ENCODE peak calls at places on chromosomes 2 and 18, in seven cellular contexts. A, M, T, I, B, L and N are unnamed samples.

GRCh38 chr18:2240311-2240705 is 331.0 kb downstream of the METTL4 start:
- DNase-seq in M (no peak), T (no peak), A (no peak), I (no peak), L (no peak), B (no peak), N (no peak)

GRCh38 chr2:163570391-163570790 is 165.4 kb downstream of the FIGN start:
- DNase-seq in M (no peak), L (no peak), I (no peak), A (no peak), T (no peak), B (no peak), N (no peak)

GRCh38 chr2:177317443-177317842 is 52.9 kb upstream of the NFE2L2 start:
- DNase-seq in T (no peak), I (no peak), B (no peak), L (no peak), A (no peak), M (no peak), N (no peak)

GRCh38 chr18:23982154-23983071 is 32.1 kb upstream of the TTC39C start:
- DNase-seq in B (no peak), M (no peak), A (peak; percentile 33), I (no peak), L (no peak), T (no peak), N (peak; percentile 12)

GRCh38 chr2:48471048-48471474 is 58.9 kb upstream of the STON1 start:
- DNase-seq in M (peak; percentile 60), A (peak; percentile 79), B (peak; percentile 69), T (no peak), I (no peak), L (no peak), N (no peak)

GRCh38 chr18:55078289-55078916 is 119.1 kb upstream of the CCDC68 start:
- DNase-seq in I (no peak), L (no peak), B (no peak), A (peak; percentile 35), T (no peak), M (no peak), N (no peak)

GRCh38 chr2:58633576-58634365 is 392.6 kb upstream of the FANCL start:
- DNase-seq in T (no peak), A (peak; percentile 50), L (no peak), I (no peak), M (no peak), B (peak; percentile 14), N (no peak)

GRCh38 chr2:218956039-218956438 is 3.4 kb upstream of the CDK5R2 start:
- DNase-seq in I (no peak), T (no peak), M (no peak), B (no peak), L (no peak), A (no peak), N (no peak)

GRCh38 chr2:8230466-8230865 is 451.4 kb upstream of the ID2 start:
- DNase-seq in I (no peak), B (no peak), A (no peak), T (no peak), L (no peak), M (no peak), N (no peak)

GRCh38 chr2:239386872-239387445 is 13.9 kb downstream of the HDAC4 start:
- DNase-seq in T (no peak), B (no peak), L (no peak), M (no peak), I (no peak), A (no peak), N (no peak)

DNA sequence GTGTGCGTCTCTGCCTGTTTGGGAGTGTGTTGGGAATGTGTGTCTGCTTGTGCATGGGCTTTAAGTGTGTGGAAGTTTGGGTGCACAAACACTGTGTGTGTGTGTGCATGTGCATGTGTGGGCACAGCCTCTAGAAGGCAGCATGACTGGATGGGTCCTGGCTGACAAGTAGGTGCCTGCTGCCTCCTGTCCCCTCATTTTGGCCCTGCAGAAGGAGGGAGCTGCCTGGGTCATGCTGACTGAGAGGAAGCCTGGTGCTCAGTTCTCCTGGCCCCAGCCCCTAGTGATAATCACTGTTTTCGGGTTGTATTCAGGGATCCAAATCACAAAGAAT is 34.1 kb downstream of the GLI2 start:
- DNase-seq in L (no peak), I (no peak), M (no peak), A (no peak), B (no peak), T (no peak), N (no peak)
- TF ChIP-seq POLR2A in L (no peak), I (no peak), M (no peak), A (no peak), B (no peak), T (no peak), N (no peak)

GRCh38 chr2:55140316-55141219 is 90.3 kb upstream of the RTN4 start:
- DNase-seq in I (no peak), L (no peak), A (no peak), B (no peak), T (no peak), M (peak; percentile 97), N (no peak)
- TF ChIP-seq POLR2A in I (no peak), L (no peak), A (no peak), B (no peak), T (no peak), M (peak; percentile 54), N (no peak)

DNA sequence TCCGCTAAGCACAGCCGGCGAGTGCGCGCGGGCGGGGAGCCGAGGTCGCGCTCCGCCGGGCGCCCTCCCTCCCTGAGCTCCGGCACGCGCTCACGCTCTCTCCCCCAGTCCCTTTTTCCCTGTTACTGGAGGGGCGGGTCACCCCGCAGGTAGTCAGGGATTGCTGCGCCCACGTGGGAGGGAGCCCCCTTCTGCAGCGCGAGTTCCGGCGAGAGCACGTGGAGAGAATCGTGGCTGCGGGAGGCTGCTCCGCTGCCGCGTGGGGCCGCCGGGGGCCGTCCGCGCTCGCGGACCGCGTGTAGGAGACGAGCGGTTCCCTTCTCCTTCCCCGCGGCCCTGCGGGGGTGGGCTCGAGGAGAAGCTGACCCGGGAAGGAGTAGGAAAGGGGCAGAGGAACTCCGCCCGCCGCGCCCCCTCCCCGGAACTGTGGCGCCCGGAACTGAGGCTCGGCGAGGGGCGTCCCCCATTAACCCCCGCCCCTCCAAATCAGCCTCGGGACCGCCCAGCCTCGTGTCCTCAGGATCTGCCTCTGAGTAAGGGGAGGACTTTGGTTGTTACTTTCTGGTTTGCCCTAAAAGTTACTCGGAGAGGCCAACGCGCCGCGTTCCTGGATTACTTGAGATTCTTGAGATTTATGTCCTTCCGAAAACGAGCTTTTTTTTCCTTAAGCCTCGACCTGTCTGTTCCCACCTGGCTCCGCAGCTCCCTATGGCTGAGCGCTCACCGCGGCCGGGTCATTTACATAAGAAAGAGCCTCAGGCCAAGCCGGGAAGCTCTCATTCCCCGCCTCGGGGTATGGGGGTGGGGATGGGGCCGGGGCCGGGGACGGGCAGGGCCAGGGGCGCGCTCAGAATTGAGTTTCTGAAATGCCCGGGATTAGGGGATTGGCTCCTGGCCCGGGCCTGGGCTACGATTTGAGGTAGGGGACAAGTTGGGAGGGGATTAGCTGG is 1.2 kb downstream of the HK2 start:
- DNase-seq in M (peak; percentile 83), A (no peak), B (peak; percentile 55), L (no peak), T (peak; percentile 63), I (peak; percentile 80), N (no peak)
- TF ChIP-seq POLR2A in M (peak; percentile 78), A (no peak), B (peak; percentile 52), L (no peak), T (no peak), I (no peak), N (no peak)

GRCh38 chr2:28621172-28622100 is 125.6 kb downstream of the PLB1 start:
- DNase-seq in L (peak; percentile 88), B (peak; percentile 83), I (no peak), T (peak; percentile 79), A (peak; percentile 68), M (peak; percentile 70), N (peak; percentile 71)
- TF ChIP-seq POLR2A in L (no peak), B (no peak), I (no peak), T (peak; percentile 30), A (no peak), M (no peak), N (no peak)

DNA sequence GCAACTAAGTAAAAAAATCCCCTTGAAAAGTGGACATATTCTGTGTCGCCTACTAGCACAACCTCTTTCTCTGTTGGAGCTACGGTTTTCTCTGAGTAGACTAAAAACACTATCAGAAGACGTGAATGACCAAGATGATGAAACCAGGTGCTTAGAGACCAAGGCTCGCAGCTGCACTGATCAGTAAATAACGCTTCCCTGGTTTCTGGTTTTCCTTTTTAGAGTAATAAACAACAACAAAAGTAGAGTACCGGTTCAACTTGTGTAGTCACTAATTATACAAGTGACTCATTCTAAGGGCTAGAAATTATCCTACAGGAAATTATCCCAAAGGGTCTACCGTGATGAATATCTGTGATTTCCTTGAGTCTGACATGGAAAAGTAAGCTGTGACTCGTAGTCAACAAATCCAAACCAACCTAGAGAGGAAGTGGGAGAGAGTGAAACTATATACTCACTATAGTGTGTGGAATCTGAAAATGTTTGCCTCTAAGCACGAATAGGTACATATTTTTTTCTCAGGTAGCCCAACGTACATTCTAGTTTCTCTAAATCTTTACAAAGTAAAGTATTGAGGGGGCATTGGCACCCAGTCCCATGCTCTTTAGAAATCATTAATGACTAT is 17.8 kb downstream of the RASGRP3 start:
- DNase-seq in A (peak; percentile 25), I (no peak), M (no peak), L (no peak), T (no peak), B (no peak), N (no peak)
- TF ChIP-seq POLR2A in A (no peak), I (peak; percentile 46), M (no peak), L (no peak), T (no peak), B (no peak), N (no peak)

DNA sequence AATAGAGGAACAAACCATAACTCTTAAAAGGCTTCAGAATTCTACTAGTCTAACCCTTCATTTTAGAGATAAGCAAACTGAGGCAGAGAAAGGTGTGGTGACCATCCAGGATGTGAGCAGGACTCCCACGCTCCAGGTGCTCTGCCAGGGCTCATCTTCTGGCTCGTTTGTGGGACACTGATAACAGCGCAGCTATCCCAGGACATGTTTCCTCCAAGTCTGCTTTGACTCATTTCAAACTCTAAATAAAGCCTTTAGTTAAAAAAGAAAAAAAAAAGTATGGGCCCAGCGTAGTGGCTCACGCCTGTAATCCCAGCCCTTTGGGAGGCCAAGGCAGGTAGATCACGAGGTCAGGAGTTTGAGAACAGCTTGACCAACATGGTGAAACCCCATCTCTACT is 28.4 kb downstream of the CNRIP1 start:
- DNase-seq in M (peak; percentile 70), T (no peak), I (no peak), L (no peak), A (no peak), B (no peak), N (no peak)
- TF ChIP-seq POLR2A in M (no peak), T (no peak), I (no peak), L (no peak), A (no peak), B (no peak), N (no peak)

GRCh38 chr18:36187138-36187825 is at the start of gene MOCOS:
- DNase-seq in M (peak; percentile 91), I (peak; percentile 79), T (peak; percentile 53), B (peak; percentile 68), A (peak; percentile 53), L (peak; percentile 86), N (peak; percentile 76)
- TF ChIP-seq POLR2A in M (peak; percentile 84), I (no peak), T (peak; percentile 91), B (peak; percentile 83), A (peak; percentile 61), L (no peak), N (peak; percentile 60)

GRCh38 chr2:153232474-153232873 is 246.1 kb downstream of the RPRM start:
- DNase-seq in B (no peak), T (no peak), I (no peak), L (no peak), A (no peak), M (no peak), N (no peak)
- TF ChIP-seq POLR2A in B (no peak), T (no peak), I (no peak), L (no peak), A (no peak), M (no peak), N (no peak)

GRCh38 chr2:179264238-179265081 is at the start of gene SESTD1:
- DNase-seq in A (peak; percentile 53), L (peak; percentile 91), I (peak; percentile 56), M (peak; percentile 64), B (peak; percentile 68), T (peak; percentile 56), N (peak; percentile 36)
- TF ChIP-seq POLR2A in A (peak; percentile 29), L (no peak), I (no peak), M (no peak), B (no peak), T (peak; percentile 17), N (peak; percentile 36)